ENCODE peak calls at places on chromosomes 3 and 15, in five cellular contexts. U is NCI-H774; L is B cell; K is GM10248; P is stimulated activated CD4-positive, alpha-beta T cell treated with anti-CD3 and anti-CD28 coated beads, TNF-alpha, amount 100 ng/mL, for 1 hour. A is an unnamed sample.

GRCh38 chr3:129448187-129448895 is 8.3 kb downstream of the IFT122 start:
- DNase-seq in K (no peak), U (no peak), L (no peak), P (no peak), A (no peak)

GRCh38 chr3:167870201-167870600 is 134.7 kb downstream of the SERPINI1 start:
- DNase-seq in P (no peak), K (no peak), U (no peak), L (no peak), A (no peak)

GRCh38 chr15:61584410-61584809 is 355.3 kb upstream of the RORA start:
- DNase-seq in L (no peak), K (no peak), U (no peak), P (no peak), A (peak; percentile 37)

GRCh38 chr3:189108032-189108431 is 63.7 kb upstream of the TPRG1 start:
- DNase-seq in L (no peak), U (no peak), P (no peak), K (no peak), A (no peak)

GRCh38 chr3:30184102-30184810 is 422.1 kb upstream of the TGFBR2 start:
- DNase-seq in L (no peak), K (no peak), P (no peak), U (no peak), A (peak; percentile 54)

GRCh38 chr3:135864060-135864459 is 101.5 kb upstream of the PPP2R3A start:
- DNase-seq in L (no peak), U (no peak), P (no peak), K (no peak), A (no peak)

GRCh38 chr3:194136519-194137313 is 768 bp downstream of the HES1 start:
- DNase-seq in K (no peak), P (peak; percentile 10), U (peak; percentile 62), L (peak; percentile 57), A (peak; percentile 61)

GRCh38 chr15:25596644-25597562 is 158.1 kb upstream of the UBE3A start:
- DNase-seq in U (no peak), P (no peak), L (no peak), K (no peak), A (no peak)

GRCh38 chr3:126179825-126180476 is 435 bp downstream of the ALDH1L1 start:
- DNase-seq in P (no peak), U (no peak), K (no peak), L (no peak), A (no peak)

GRCh38 chr3:64240445-64240844 is 15.2 kb upstream of the PRICKLE2 start:
- DNase-seq in L (no peak), K (no peak), U (no peak), P (no peak), A (no peak)

GRCh38 chr3:56801151-56801596 is 575 bp downstream of the ARHGEF3 start:
- DNase-seq in P (no peak), U (no peak), L (no peak), K (no peak), A (peak; percentile 6)

GRCh38 chr3:182959474-182960350 is 20.6 kb downstream of the DCUN1D1 start:
- DNase-seq in P (no peak), L (no peak), U (peak; percentile 59), K (no peak), A (no peak)

GRCh38 chr3:125645613-125646012 is 50.3 kb upstream of the OSBPL11 start:
- DNase-seq in L (no peak), U (no peak), P (no peak), K (no peak), A (no peak)

GRCh38 chr3:54870423-54870822 is 57.4 kb downstream of the LRTM1 start:
- DNase-seq in K (no peak), P (no peak), U (no peak), L (no peak), A (peak; percentile 34)

GRCh38 chr3:194265505-194265892 is 85.6 kb downstream of the CPN2 start:
- DNase-seq in U (peak; percentile 62), L (no peak), K (peak; percentile 29), P (no peak), A (no peak)

GRCh38 chr3:150449169-150449721 is 41.1 kb downstream of the TSC22D2 start:
- DNase-seq in P (no peak), U (no peak), K (no peak), L (no peak), A (no peak)

GRCh38 chr3:177284383-177284881 is 87.2 kb upstream of the TBL1XR1 start:
- DNase-seq in P (no peak), L (no peak), K (no peak), U (no peak), A (no peak)

GRCh38 chr3:12994357-12994606 is 78.9 kb downstream of the IQSEC1 start:
- DNase-seq in P (no peak), K (peak; percentile 54), U (no peak), L (peak; percentile 71), A (no peak)

GRCh38 chr15:20358781-20359414 is 182.7 kb downstream of the GOLGA6L6 start:
- DNase-seq in P (no peak), U (no peak), K (no peak), L (no peak), A (no peak)

GRCh38 chr15:74449066-74449465 is 11.9 kb downstream of the UBL7 start:
- DNase-seq in P (no peak), K (no peak), U (no peak), L (no peak), A (no peak)

GRCh38 chr3:194760740-194761139 is 75.1 kb downstream of the FAM43A start:
- DNase-seq in K (no peak), L (no peak), P (no peak), U (no peak), A (no peak)

GRCh38 chr15:81336568-81336967 is 12.6 kb upstream of the STARD5 start:
- DNase-seq in K (peak; percentile 47), L (peak; percentile 33), U (no peak), P (no peak), A (peak; percentile 17)

GRCh38 chr3:31920310-31920709 is 60.8 kb downstream of the OSBPL10 start:
- DNase-seq in P (no peak), U (no peak), K (no peak), L (no peak), A (no peak)